ENCODE peak calls at places on chromosomes 3 and 15, in six cellular contexts. B is dorsolateral prefrontal cortex, F is mammary epithelial cell, N is uterus, Z is ovary, T is iPS DF 6.9. Y is an unnamed sample.

GRCh38 chr3:188049890-188050530 is 103.9 kb upstream of the LPP start:
- DNase-seq in B (no peak), F (no peak), N (no peak), Z (no peak), T (no peak), Y (no peak)

GRCh38 chr15:59255647-59256380 is 49.2 kb downstream of the LDHAL6B start:
- DNase-seq in B (no peak), F (no peak), N (no peak), Z (no peak), T (no peak), Y (peak; percentile 81)

GRCh38 chr3:25820372-25820771 is 30.5 kb downstream of the OXSM start:
- DNase-seq in B (no peak), F (peak; percentile 74), N (no peak), Z (no peak), T (peak; percentile 33), Y (peak; percentile 98)

GRCh38 chr3:126266850-126267168 is 86.4 kb upstream of the ALDH1L1 start:
- DNase-seq in B (no peak), F (no peak), N (no peak), Z (no peak), T (no peak), Y (no peak)

GRCh38 chr3:197398301-197398878 is 100.0 kb upstream of the DLG1 start:
- DNase-seq in B (no peak), F (no peak), N (no peak), Z (no peak), T (no peak), Y (no peak)

GRCh38 chr3:64408770-64409169 is 183.5 kb upstream of the PRICKLE2 start:
- DNase-seq in B (no peak), F (no peak), N (no peak), Z (no peak), T (no peak), Y (no peak)

GRCh38 chr15:63990449-63990848 is 55.8 kb downstream of the DAPK2 start:
- DNase-seq in B (no peak), F (no peak), N (no peak), Z (no peak), T (no peak), Y (no peak)

GRCh38 chr15:69624816-69625215 is 172.2 kb downstream of the RPLP1 start:
- DNase-seq in B (no peak), F (no peak), N (no peak), Z (no peak), T (no peak), Y (no peak)

GRCh38 chr3:141260131-141260927 is 28.7 kb downstream of the PXYLP1 start:
- DNase-seq in B (no peak), F (no peak), N (no peak), Z (no peak), T (no peak), Y (no peak)

GRCh38 chr3:141257971-141258370 is 26.3 kb downstream of the PXYLP1 start:
- DNase-seq in B (no peak), F (no peak), N (no peak), Z (no peak), T (no peak), Y (no peak)

GRCh38 chr3:141255137-141255536 is 23.5 kb downstream of the PXYLP1 start:
- DNase-seq in B (no peak), F (no peak), N (no peak), Z (no peak), T (no peak), Y (no peak)

GRCh38 chr3:141253811-141254210 is 22.2 kb downstream of the PXYLP1 start:
- DNase-seq in B (no peak), F (no peak), N (no peak), Z (no peak), T (no peak), Y (no peak)

GRCh38 chr3:141255864-141256263 is 24.2 kb downstream of the PXYLP1 start:
- DNase-seq in B (no peak), F (no peak), N (no peak), Z (no peak), T (no peak), Y (no peak)
- H3K27ac ChIP-seq in B (no peak overlapping the region), F (no peak overlapping the region), N (no peak overlapping the region), Z (no peak overlapping the region), T (no peak overlapping the region), Y (no peak overlapping the region)

DNA sequence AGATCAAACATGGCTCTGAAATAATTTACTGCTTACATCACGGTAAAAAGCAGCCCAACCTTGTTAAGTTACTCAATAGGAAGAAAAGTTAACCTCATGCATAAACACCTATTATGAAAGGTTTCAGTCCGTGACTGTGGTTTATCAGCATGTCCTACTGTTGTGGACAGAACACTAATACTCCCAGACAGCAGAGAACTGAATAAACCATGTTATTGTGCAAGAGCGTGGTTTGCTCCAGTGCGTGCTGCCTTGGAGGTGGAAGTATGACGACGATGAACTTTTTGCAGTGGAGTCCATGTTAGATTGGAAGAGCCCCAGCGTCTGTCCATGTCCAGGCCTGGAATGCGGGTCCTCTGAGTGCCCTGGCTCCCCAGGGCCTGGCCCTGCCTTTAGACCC is 48.6 kb downstream of the MYO5C start:
- DNase-seq in B (no peak), F (peak; percentile 97), N (no peak), Z (no peak), T (no peak), Y (peak; percentile 79)
- H3K27ac ChIP-seq in B (no peak overlapping the region), F (peak overlapping the region; percentile 12), N (no peak overlapping the region), Z (no peak overlapping the region), T (no peak overlapping the region), Y (no peak overlapping the region)

DNA sequence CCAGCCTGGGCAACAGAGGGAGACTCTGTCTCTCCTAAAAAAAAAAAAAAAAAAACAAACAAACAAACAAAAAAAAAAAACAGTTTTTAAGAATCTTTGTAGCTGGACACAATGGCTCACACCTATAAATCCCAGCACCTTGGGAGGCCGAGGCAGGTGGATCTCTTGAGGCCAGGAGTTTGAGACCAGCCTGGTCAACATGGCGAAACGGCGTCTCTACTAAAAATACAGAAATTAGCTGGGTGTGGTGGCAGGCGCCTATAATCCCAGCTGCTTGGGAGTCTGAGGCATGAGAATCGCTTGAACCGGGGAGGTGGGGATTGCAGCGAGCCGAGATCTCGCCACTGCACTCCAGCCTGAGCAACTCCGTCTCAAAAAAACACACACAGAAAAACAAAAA is 53.1 kb downstream of the KLHL25 start:
- DNase-seq in B (no peak), F (no peak), N (peak; percentile 14), Z (no peak), T (no peak), Y (no peak)
- H3K27ac ChIP-seq in B (peak overlapping the region; percentile 2), F (no peak overlapping the region), N (peak overlapping the region; percentile 62), Z (no peak overlapping the region), T (no peak overlapping the region), Y (no peak overlapping the region)

GRCh38 chr3:98596902-98597500 is 3.6 kb upstream of the CPOX start:
- DNase-seq in B (no peak), F (peak; percentile 20), N (no peak), Z (no peak), T (no peak), Y (no peak)

GRCh38 chr3:98599647-98600411 is 6.4 kb upstream of the CPOX start:
- DNase-seq in B (no peak), F (no peak), N (no peak), Z (no peak), T (no peak), Y (no peak)

GRCh38 chr3:98600412-98601095 is 7.1 kb upstream of the CPOX start:
- DNase-seq in B (no peak), F (no peak), N (no peak), Z (no peak), T (no peak), Y (no peak)

GRCh38 chr3:98596087-98596486 is 2.7 kb upstream of the CPOX start:
- DNase-seq in B (no peak), F (no peak), N (no peak), Z (no peak), T (no peak), Y (no peak)

GRCh38 chr3:98598492-98598891 is 5.1 kb upstream of the CPOX start:
- DNase-seq in B (no peak), F (no peak), N (no peak), Z (no peak), T (no peak), Y (no peak)
- H3K27ac ChIP-seq in B (no peak overlapping the region), F (no peak overlapping the region), N (no peak overlapping the region), Z (no peak overlapping the region), T (no peak overlapping the region), Y (no peak overlapping the region)

DNA sequence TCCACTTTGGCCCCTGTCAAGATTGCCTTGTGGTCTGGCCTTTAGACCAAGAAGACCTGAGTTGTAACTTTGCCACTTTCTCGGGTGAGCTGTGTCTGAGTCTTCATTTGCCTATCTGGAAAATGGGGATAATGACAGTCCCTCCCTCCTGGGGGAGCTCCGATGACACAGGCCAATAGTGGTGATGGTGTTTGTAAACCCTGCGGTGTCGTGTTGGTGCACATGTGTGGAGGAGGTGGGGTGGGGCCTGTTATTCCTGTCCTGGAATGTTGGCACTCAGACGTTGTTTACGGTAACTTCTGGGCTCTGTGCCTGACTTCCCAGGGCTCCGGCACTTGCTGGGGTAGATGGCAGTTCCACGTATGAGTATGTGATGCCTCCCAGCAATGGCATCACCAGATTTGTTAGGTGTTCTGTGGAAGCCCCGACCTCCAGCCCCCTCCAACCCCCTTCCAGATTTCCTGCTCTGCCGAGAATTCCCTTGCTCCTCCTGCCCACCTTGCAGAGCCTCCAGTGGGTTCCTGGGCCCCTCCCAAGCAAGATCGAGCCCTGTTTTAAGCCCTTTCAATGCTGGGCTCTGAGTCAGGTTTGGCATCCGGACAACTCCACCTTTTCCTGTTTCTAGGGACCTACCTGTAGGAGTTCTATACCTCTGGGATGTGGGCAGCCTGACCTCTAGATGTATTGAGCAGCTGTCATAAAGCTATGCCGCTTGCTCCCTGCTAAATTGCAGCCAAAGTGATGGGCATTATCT is 31.4 kb downstream of the HRH1 start:
- DNase-seq in B (no peak), F (peak; percentile 90), N (peak; percentile 80), Z (peak; percentile 79), T (no peak), Y (peak; percentile 95)
- H3K27ac ChIP-seq in B (no peak overlapping the region), F (peak overlapping the region; percentile 60), N (peak overlapping the region; percentile 56), Z (peak overlapping the region; percentile 10), T (no peak overlapping the region), Y (peak overlapping the region; percentile 17)

GRCh38 chr3:55471522-55472280 is 15.4 kb downstream of the WNT5A start:
- DNase-seq in B (no peak), F (no peak), N (no peak), Z (no peak), T (no peak), Y (no peak)
- H3K27ac ChIP-seq in B (no peak overlapping the region), F (no peak overlapping the region), N (no peak overlapping the region), Z (no peak overlapping the region), T (no peak overlapping the region), Y (peak overlapping the region; percentile 37)

GRCh38 chr3:172630316-172630715 is 80.6 kb downstream of the NCEH1 start:
- DNase-seq in B (no peak), F (no peak), N (no peak), Z (no peak), T (no peak), Y (no peak)

GRCh38 chr3:172641291-172641690 is 69.6 kb downstream of the NCEH1 start:
- DNase-seq in B (no peak), F (no peak), N (no peak), Z (no peak), T (no peak), Y (no peak)

GRCh38 chr3:172640751-172641150 is 70.1 kb downstream of the NCEH1 start:
- DNase-seq in B (no peak), F (no peak), N (no peak), Z (no peak), T (no peak), Y (no peak)

GRCh38 chr3:172634948-172635347 is 75.9 kb downstream of the NCEH1 start:
- DNase-seq in B (no peak), F (no peak), N (no peak), Z (no peak), T (no peak), Y (no peak)

DNA sequence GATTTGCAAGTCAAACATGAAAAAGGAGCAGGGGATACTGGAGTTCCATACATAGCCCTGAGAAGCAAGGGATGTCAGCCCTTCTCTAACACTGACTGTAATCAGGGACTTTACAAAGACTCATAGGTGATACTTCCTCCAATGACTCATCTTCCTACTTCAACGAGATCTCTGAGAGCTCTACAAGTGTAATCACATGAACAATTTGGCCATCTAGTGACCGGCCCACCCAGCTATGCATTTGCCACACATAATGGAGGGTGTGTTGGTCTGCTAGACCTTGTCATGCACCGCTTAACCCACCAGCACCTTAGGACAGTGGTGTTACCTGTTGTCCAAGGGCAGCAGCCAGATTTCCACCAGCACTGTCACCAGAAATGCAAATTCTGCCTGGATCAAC is 75.3 kb downstream of the NCEH1 start:
- DNase-seq in B (no peak), F (peak; percentile 76), N (no peak), Z (no peak), T (no peak), Y (peak; percentile 27)
- H3K27ac ChIP-seq in B (no peak overlapping the region), F (peak overlapping the region; percentile 31), N (no peak overlapping the region), Z (no peak overlapping the region), T (no peak overlapping the region), Y (no peak overlapping the region)

Y was measured in astrocyte.